ENCODE peak calls at places on chromosomes 11 and 22, in six cellular contexts. One of them, this sample, is unnamed.
A peak's percentile ranks its signal among the peaks of the same experiment; 100 is the strongest.

GRCh38 chr11:129888451-129888850 is 6.9 kb downstream of the NFRKB start:
- DNase-seq in posterior cingulate gyrus: no peak
- DNase-seq in SJSA1: no peak
- DNase-seq in GM13976: no peak
- DNase-seq in iris pigment epithelial cell: no peak
- DNase-seq in H54: no peak
- DNase-seq in this sample: no peak

GRCh38 chr22:39408173-39408572 is 8.6 kb downstream of the TAB1 start:
- DNase-seq in posterior cingulate gyrus: no peak
- DNase-seq in SJSA1: no peak
- DNase-seq in GM13976: no peak
- DNase-seq in iris pigment epithelial cell: no peak
- DNase-seq in H54: no peak
- DNase-seq in this sample: no peak

GRCh38 chr11:8389034-8389996 is 125.6 kb upstream of the LMO1 start:
- DNase-seq in posterior cingulate gyrus: no peak
- DNase-seq in SJSA1: no peak
- DNase-seq in GM13976: no peak
- DNase-seq in iris pigment epithelial cell: peak; percentile 10
- DNase-seq in H54: no peak
- DNase-seq in this sample: peak; percentile 2

GRCh38 chr11:61969838-61970452 is 2.5 kb upstream of the FTH1 start:
- DNase-seq in posterior cingulate gyrus: no peak
- DNase-seq in SJSA1: peak; percentile 67
- DNase-seq in GM13976: no peak
- DNase-seq in iris pigment epithelial cell: peak; percentile 88
- DNase-seq in H54: no peak
- DNase-seq in this sample: no peak

GRCh38 chr11:17827006-17827405 is 92.4 kb downstream of the KCNC1 start:
- DNase-seq in posterior cingulate gyrus: no peak
- DNase-seq in SJSA1: no peak
- DNase-seq in GM13976: no peak
- DNase-seq in iris pigment epithelial cell: peak; percentile 11
- DNase-seq in H54: no peak
- DNase-seq in this sample: peak; percentile 18

GRCh38 chr22:45552580-45553332 is 50.1 kb downstream of the FBLN1 start:
- DNase-seq in posterior cingulate gyrus: no peak
- DNase-seq in SJSA1: peak; percentile 88
- DNase-seq in GM13976: no peak
- DNase-seq in iris pigment epithelial cell: peak; percentile 97
- DNase-seq in H54: no peak
- DNase-seq in this sample: no peak

GRCh38 chr11:12485328-12485727 is 108.0 kb downstream of the PARVA start:
- DNase-seq in posterior cingulate gyrus: no peak
- DNase-seq in SJSA1: no peak
- DNase-seq in GM13976: no peak
- DNase-seq in iris pigment epithelial cell: no peak
- DNase-seq in H54: no peak
- DNase-seq in this sample: no peak

GRCh38 chr11:64772318-64773018 is 5.9 kb downstream of the SF1 start:
- DNase-seq in posterior cingulate gyrus: no peak
- DNase-seq in SJSA1: no peak
- DNase-seq in GM13976: no peak
- DNase-seq in iris pigment epithelial cell: no peak
- DNase-seq in H54: no peak
- DNase-seq in this sample: no peak

GRCh38 chr11:19828382-19829108 is 115.9 kb downstream of the NAV2 start:
- DNase-seq in posterior cingulate gyrus: no peak
- DNase-seq in SJSA1: no peak
- DNase-seq in GM13976: no peak
- DNase-seq in iris pigment epithelial cell: no peak
- DNase-seq in H54: no peak
- DNase-seq in this sample: no peak

GRCh38 chr11:72524711-72525110 is 90.4 kb upstream of the CLPB start:
- DNase-seq in posterior cingulate gyrus: no peak
- DNase-seq in SJSA1: no peak
- DNase-seq in GM13976: no peak
- DNase-seq in iris pigment epithelial cell: peak; percentile 58
- DNase-seq in H54: peak; percentile 57
- DNase-seq in this sample: no peak

GRCh38 chr11:69157156-69157821 is 1.6 kb downstream of the SMIM38 start:
- DNase-seq in posterior cingulate gyrus: peak; percentile 85
- DNase-seq in SJSA1: peak; percentile 98
- DNase-seq in GM13976: peak; percentile 81
- DNase-seq in iris pigment epithelial cell: peak; percentile 40
- DNase-seq in H54: no peak
- DNase-seq in this sample: no peak

GRCh38 chr11:34972892-34973291 is 56.5 kb downstream of the PDHX start:
- DNase-seq in posterior cingulate gyrus: no peak
- DNase-seq in SJSA1: peak; percentile 88
- DNase-seq in GM13976: no peak
- DNase-seq in iris pigment epithelial cell: peak; percentile 81
- DNase-seq in H54: no peak
- DNase-seq in this sample: no peak

GRCh38 chr11:117725048-117725734 is 71.8 kb downstream of the DSCAML1 start:
- DNase-seq in posterior cingulate gyrus: peak; percentile 38
- DNase-seq in SJSA1: no peak
- DNase-seq in GM13976: no peak
- DNase-seq in iris pigment epithelial cell: no peak
- DNase-seq in H54: no peak
- DNase-seq in this sample: no peak

GRCh38 chr22:40414306-40414705 is 43.9 kb downstream of the SGSM3 start:
- DNase-seq in posterior cingulate gyrus: no peak
- DNase-seq in SJSA1: no peak
- DNase-seq in GM13976: no peak
- DNase-seq in iris pigment epithelial cell: peak; percentile 11
- DNase-seq in H54: no peak
- DNase-seq in this sample: no peak

GRCh38 chr11:60872952-60873524 is 5.7 kb downstream of the ZP1 start:
- DNase-seq in posterior cingulate gyrus: no peak
- DNase-seq in SJSA1: peak; percentile 28
- DNase-seq in GM13976: no peak
- DNase-seq in iris pigment epithelial cell: peak; percentile 97
- DNase-seq in H54: peak; percentile 90
- DNase-seq in this sample: no peak

GRCh38 chr22:26033071-26033470 is 136.2 kb upstream of the SEZ6L start:
- DNase-seq in posterior cingulate gyrus: no peak
- DNase-seq in SJSA1: no peak
- DNase-seq in GM13976: no peak
- DNase-seq in iris pigment epithelial cell: no peak
- DNase-seq in H54: no peak
- DNase-seq in this sample: no peak

GRCh38 chr22:20211997-20212753 is 55.9 kb downstream of the RTN4R start:
- DNase-seq in posterior cingulate gyrus: peak; percentile 39
- DNase-seq in SJSA1: no peak
- DNase-seq in GM13976: no peak
- DNase-seq in iris pigment epithelial cell: peak; percentile 7
- DNase-seq in H54: no peak
- DNase-seq in this sample: peak; percentile 96

GRCh38 chr22:42879371-42880021 is 22.4 kb upstream of the ARFGAP3 start:
- DNase-seq in posterior cingulate gyrus: no peak
- DNase-seq in SJSA1: no peak
- DNase-seq in GM13976: no peak
- DNase-seq in iris pigment epithelial cell: no peak
- DNase-seq in H54: no peak
- DNase-seq in this sample: peak; percentile 67

GRCh38 chr11:71302911-71303310 is 50.5 kb upstream of the SHANK2 start:
- DNase-seq in posterior cingulate gyrus: no peak
- DNase-seq in SJSA1: no peak
- DNase-seq in GM13976: no peak
- DNase-seq in iris pigment epithelial cell: no peak
- DNase-seq in H54: no peak
- DNase-seq in this sample: no peak

GRCh38 chr11:134207538-134208239 is 16.1 kb downstream of the NCAPD3 start:
- DNase-seq in posterior cingulate gyrus: no peak
- DNase-seq in SJSA1: peak; percentile 4
- DNase-seq in GM13976: no peak
- DNase-seq in iris pigment epithelial cell: peak; percentile 16
- DNase-seq in H54: no peak
- DNase-seq in this sample: peak; percentile 33

GRCh38 chr11:130180491-130180890 is 20.9 kb downstream of the ST14 start:
- DNase-seq in posterior cingulate gyrus: no peak
- DNase-seq in SJSA1: no peak
- DNase-seq in GM13976: no peak
- DNase-seq in iris pigment epithelial cell: peak; percentile 36
- DNase-seq in H54: no peak
- DNase-seq in this sample: no peak

GRCh38 chr11:119373059-119373875 is 8.2 kb downstream of the USP2 start:
- DNase-seq in posterior cingulate gyrus: no peak
- DNase-seq in SJSA1: no peak
- DNase-seq in GM13976: no peak
- DNase-seq in iris pigment epithelial cell: no peak
- DNase-seq in H54: no peak
- DNase-seq in this sample: no peak

GRCh38 chr22:49624421-49625177 is 203.1 kb downstream of the BRD1 start:
- DNase-seq in posterior cingulate gyrus: no peak
- DNase-seq in SJSA1: no peak
- DNase-seq in GM13976: no peak
- DNase-seq in iris pigment epithelial cell: no peak
- DNase-seq in H54: no peak
- DNase-seq in this sample: no peak

GRCh38 chr11:59187587-59187986 is 15.7 kb downstream of the DTX4 start:
- DNase-seq in posterior cingulate gyrus: no peak
- DNase-seq in SJSA1: no peak
- DNase-seq in GM13976: no peak
- DNase-seq in iris pigment epithelial cell: no peak
- DNase-seq in H54: no peak
- DNase-seq in this sample: no peak

GRCh38 chr11:130514316-130514715 is 65.9 kb downstream of the ADAMTS15 start:
- DNase-seq in posterior cingulate gyrus: no peak
- DNase-seq in SJSA1: no peak
- DNase-seq in GM13976: no peak
- DNase-seq in iris pigment epithelial cell: peak; percentile 54
- DNase-seq in H54: no peak
- DNase-seq in this sample: no peak

GRCh38 chr11:7983832-7984590 is 3.1 kb upstream of the EIF3F start:
- DNase-seq in posterior cingulate gyrus: peak; percentile 8
- DNase-seq in SJSA1: no peak
- DNase-seq in GM13976: no peak
- DNase-seq in iris pigment epithelial cell: no peak
- DNase-seq in H54: no peak
- DNase-seq in this sample: no peak

GRCh38 chr11:3840289-3840869 is 380 bp downstream of the RHOG start:
- DNase-seq in posterior cingulate gyrus: no peak
- DNase-seq in SJSA1: peak; percentile 77
- DNase-seq in GM13976: peak; percentile 26
- DNase-seq in iris pigment epithelial cell: no peak
- DNase-seq in H54: no peak
- DNase-seq in this sample: peak; percentile 25

GRCh38 chr11:33734441-33735165 is 1.6 kb downstream of the CD59 start:
- DNase-seq in posterior cingulate gyrus: no peak
- DNase-seq in SJSA1: peak; percentile 30
- DNase-seq in GM13976: no peak
- DNase-seq in iris pigment epithelial cell: peak; percentile 67
- DNase-seq in H54: no peak
- DNase-seq in this sample: no peak

GRCh38 chr11:8056810-8057463 is 24.1 kb upstream of the TUB start:
- DNase-seq in posterior cingulate gyrus: no peak
- DNase-seq in SJSA1: no peak
- DNase-seq in GM13976: no peak
- DNase-seq in iris pigment epithelial cell: peak; percentile 82
- DNase-seq in H54: no peak
- DNase-seq in this sample: no peak

GRCh38 chr11:120465921-120466534 is 45.5 kb upstream of the GRIK4 start:
- DNase-seq in posterior cingulate gyrus: no peak
- DNase-seq in SJSA1: no peak
- DNase-seq in GM13976: no peak
- DNase-seq in iris pigment epithelial cell: no peak
- DNase-seq in H54: no peak
- DNase-seq in this sample: no peak

GRCh38 chr11:35256296-35256695 is 117.3 kb downstream of the CD44 start:
- DNase-seq in posterior cingulate gyrus: no peak
- DNase-seq in SJSA1: no peak
- DNase-seq in GM13976: no peak
- DNase-seq in iris pigment epithelial cell: no peak
- DNase-seq in H54: no peak
- DNase-seq in this sample: no peak

GRCh38 chr11:100863080-100863581 is 176.0 kb downstream of the ARHGAP42 start:
- DNase-seq in posterior cingulate gyrus: no peak
- DNase-seq in SJSA1: no peak
- DNase-seq in GM13976: no peak
- DNase-seq in iris pigment epithelial cell: peak; percentile 99
- DNase-seq in H54: no peak
- DNase-seq in this sample: no peak

GRCh38 chr22:36701941-36702640 is 1.5 kb downstream of the CACNG2 start:
- DNase-seq in posterior cingulate gyrus: no peak
- DNase-seq in SJSA1: no peak
- DNase-seq in GM13976: no peak
- DNase-seq in iris pigment epithelial cell: no peak
- DNase-seq in H54: no peak
- DNase-seq in this sample: no peak

GRCh38 chr11:40393511-40393910 is 1065.9 kb downstream of the LRRC4C start:
- DNase-seq in posterior cingulate gyrus: no peak
- DNase-seq in SJSA1: no peak
- DNase-seq in GM13976: no peak
- DNase-seq in iris pigment epithelial cell: no peak
- DNase-seq in H54: no peak
- DNase-seq in this sample: no peak

GRCh38 chr22:46549971-46550641 is 12.7 kb upstream of the CELSR1 start:
- DNase-seq in posterior cingulate gyrus: no peak
- DNase-seq in SJSA1: no peak
- DNase-seq in GM13976: no peak
- DNase-seq in iris pigment epithelial cell: no peak
- DNase-seq in H54: no peak
- DNase-seq in this sample: no peak

GRCh38 chr11:126310229-126310991 is 6.5 kb downstream of the DCPS start:
- DNase-seq in posterior cingulate gyrus: peak; percentile 78
- DNase-seq in SJSA1: peak; percentile 32
- DNase-seq in GM13976: peak; percentile 61
- DNase-seq in iris pigment epithelial cell: peak; percentile 69
- DNase-seq in H54: peak; percentile 49
- DNase-seq in this sample: peak; percentile 29

This sample was measured in COR-L47.